ENCODE peak calls at places on chromosomes 3 and 15, in five cellular contexts. Y, A, Q, U and L are unnamed samples.

GRCh38 chr15:39332846-39333245 is 248.0 kb upstream of the THBS1 start:
- DNase-seq in Y (no peak), A (no peak), Q (no peak), U (no peak), L (no peak)

GRCh38 chr3:37653466-37653865 is 208.2 kb upstream of the CTDSPL start:
- DNase-seq in Y (no peak), A (no peak), Q (no peak), U (no peak), L (no peak)

GRCh38 chr3:28916713-28917499 is 364.0 kb upstream of the RBMS3 start:
- DNase-seq in Y (peak), A (no peak), Q (peak), U (peak), L (peak)

GRCh38 chr3:38649500-38650247 is at the start of gene SCN5A:
- DNase-seq in Y (peak), A (peak), Q (peak), U (peak), L (peak)

GRCh38 chr3:195855471-195856409 is 44.0 kb upstream of the MUC4 start:
- DNase-seq in Y (no peak), A (no peak), Q (no peak), U (no peak), L (no peak)

GRCh38 chr15:81897011-81897677 is 148.7 kb downstream of the MEX3B start:
- DNase-seq in Y (no peak), A (no peak), Q (no peak), U (peak), L (no peak)

GRCh38 chr3:50189274-50189673 is 2.1 kb upstream of the GNAT1 start:
- DNase-seq in Y (peak), A (no peak), Q (peak), U (peak), L (peak)

GRCh38 chr15:55319537-55320325 is 709 bp downstream of the PIGB start:
- DNase-seq in Y (no peak), A (no peak), Q (no peak), U (peak), L (no peak)

GRCh38 chr3:11422291-11422690 is 150.1 kb downstream of the ATG7 start:
- DNase-seq in Y (no peak), A (no peak), Q (no peak), U (no peak), L (no peak)

GRCh38 chr3:143897558-143898305 is 49.5 kb upstream of the SLC9A9 start:
- DNase-seq in Y (no peak), A (no peak), Q (no peak), U (peak), L (no peak)

GRCh38 chr3:163058190-163058854 is 1561.7 kb downstream of the OTOL1 start:
- DNase-seq in Y (no peak), A (no peak), Q (no peak), U (peak), L (no peak)

GRCh38 chr15:63983071-63983711 is 63.1 kb downstream of the DAPK2 start:
- DNase-seq in Y (no peak), A (no peak), Q (no peak), U (no peak), L (no peak)

GRCh38 chr3:42654331-42655201 is 1.1 kb downstream of the ZBTB47 start:
- DNase-seq in Y (peak), A (no peak), Q (peak), U (peak), L (peak)

GRCh38 chr15:35437157-35437556 is 108.8 kb downstream of the DPH6 start:
- DNase-seq in Y (no peak), A (no peak), Q (no peak), U (no peak), L (no peak)

GRCh38 chr15:38688761-38689160 is 124.1 kb upstream of the RASGRP1 start:
- DNase-seq in Y (no peak), A (no peak), Q (no peak), U (no peak), L (no peak)

GRCh38 chr15:100779331-100780207 is 100.1 kb upstream of the ALDH1A3 start:
- DNase-seq in Y (no peak), A (no peak), Q (peak), U (no peak), L (peak)

GRCh38 chr3:43709022-43709421 is 18.3 kb downstream of the ABHD5 start:
- DNase-seq in Y (no peak), A (no peak), Q (no peak), U (no peak), L (no peak)

GRCh38 chr15:86139828-86140227 is 60.2 kb downstream of the AGBL1 start:
- DNase-seq in Y (no peak), A (no peak), Q (no peak), U (no peak), L (no peak)

GRCh38 chr15:86555114-86555513 is 475.4 kb downstream of the AGBL1 start:
- DNase-seq in Y (no peak), A (no peak), Q (no peak), U (peak), L (no peak)

GRCh38 chr3:71684752-71685151 is 40.5 kb downstream of the EIF4E3 start:
- DNase-seq in Y (no peak), A (no peak), Q (no peak), U (peak), L (no peak)

GRCh38 chr3:14948609-14949038 is 1.2 kb downstream of the NR2C2 start:
- DNase-seq in Y (no peak), A (no peak), Q (no peak), U (no peak), L (no peak)

GRCh38 chr15:62483817-62484216 is 318.7 kb upstream of the C2CD4B start:
- DNase-seq in Y (peak), A (no peak), Q (no peak), U (no peak), L (no peak)

GRCh38 chr15:42672444-42672843 is 64.5 kb downstream of the CDAN1 start:
- DNase-seq in Y (no peak), A (no peak), Q (no peak), U (no peak), L (no peak)

GRCh38 chr3:154615451-154615850 is 185.5 kb upstream of the GPR149 start:
- DNase-seq in Y (no peak), A (no peak), Q (no peak), U (no peak), L (no peak)

GRCh38 chr15:37881237-37882013 is 53.0 kb upstream of the TMCO5A start:
- DNase-seq in Y (no peak), A (no peak), Q (no peak), U (no peak), L (no peak)

GRCh38 chr3:133886031-133886722 is 9.5 kb downstream of the RAB6B start:
- DNase-seq in Y (no peak), A (no peak), Q (no peak), U (no peak), L (no peak)

GRCh38 chr3:42846682-42847522 is 28.8 kb downstream of the CYP8B1 start:
- DNase-seq in Y (no peak), A (no peak), Q (no peak), U (no peak), L (peak)

GRCh38 chr3:60034047-60034446 is 984.2 kb upstream of the CFAP20DC start:
- DNase-seq in Y (no peak), A (no peak), Q (no peak), U (no peak), L (no peak)

GRCh38 chr3:5181479-5182141 is 5.9 kb upstream of the EDEM1 start:
- DNase-seq in Y (no peak), A (no peak), Q (no peak), U (no peak), L (no peak)

GRCh38 chr15:71139264-71139663 is 24.0 kb downstream of the THSD4 start:
- DNase-seq in Y (no peak), A (no peak), Q (no peak), U (no peak), L (no peak)

GRCh38 chr3:116135462-116135861 is 309.8 kb downstream of the LSAMP start:
- DNase-seq in Y (peak), A (no peak), Q (no peak), U (peak), L (no peak)

GRCh38 chr15:48936666-48937065 is 27.1 kb downstream of the SHC4 start:
- DNase-seq in Y (no peak), A (no peak), Q (no peak), U (peak), L (no peak)

GRCh38 chr3:6679510-6679909 is 181.4 kb upstream of the GRM7 start:
- DNase-seq in Y (no peak), A (no peak), Q (no peak), U (no peak), L (no peak)